ENCODE peak calls at places on chromosome 10, in eight cellular contexts. Y, I, J, M, A, R, L and G are unnamed samples.

GRCh38 chr10:110456046-110456445 is 41.7 kb upstream of the DUSP5 start:
- DNase-seq in Y (peak; percentile 12), I (no peak), J (no peak), M (no peak), A (no peak), R (no peak), L (no peak), G (no peak)

GRCh38 chr10:31341552-31341951 is 22.5 kb downstream of the ZEB1 start:
- DNase-seq in Y (no peak), I (no peak), J (no peak), M (no peak), A (no peak), R (no peak), L (no peak), G (no peak)

GRCh38 chr10:98088186-98088971 is 46.1 kb upstream of the R3HCC1L start:
- DNase-seq in Y (no peak), I (no peak), J (no peak), M (peak; percentile 31), A (no peak), R (peak; percentile 27), L (no peak), G (no peak)

GRCh38 chr10:103171278-103171677 is 21.8 kb downstream of the NT5C2 start:
- DNase-seq in Y (peak; percentile 63), I (no peak), J (no peak), M (no peak), A (no peak), R (no peak), L (no peak), G (no peak)

GRCh38 chr10:24428410-24428782 is 219.5 kb downstream of the KIAA1217 start:
- DNase-seq in Y (peak; percentile 86), I (no peak), J (peak; percentile 61), M (no peak), A (no peak), R (no peak), L (no peak), G (no peak)

GRCh38 chr10:971613-972012 is 16.6 kb upstream of the GTPBP4 start:
- DNase-seq in Y (no peak), I (no peak), J (no peak), M (no peak), A (no peak), R (no peak), L (no peak), G (no peak)

GRCh38 chr10:102579206-102579790 is 65.0 kb upstream of the TRIM8 start:
- DNase-seq in Y (no peak), I (no peak), J (no peak), M (no peak), A (no peak), R (no peak), L (no peak), G (peak; percentile 42)

GRCh38 chr10:91707236-91707635 is 74.4 kb upstream of the PPP1R3C start:
- DNase-seq in Y (no peak), I (no peak), J (peak; percentile 22), M (no peak), A (no peak), R (no peak), L (no peak), G (no peak)

GRCh38 chr10:31769564-31769963 is 159.1 kb downstream of the ARHGAP12 start:
- DNase-seq in Y (peak; percentile 74), I (no peak), J (no peak), M (no peak), A (no peak), R (no peak), L (no peak), G (no peak)

GRCh38 chr10:52778511-52779392 is 6.2 kb upstream of the MBL2 start:
- DNase-seq in Y (no peak), I (peak; percentile 17), J (peak; percentile 65), M (no peak), A (peak; percentile 7), R (no peak), L (no peak), G (no peak)

GRCh38 chr10:78630944-78631838 is 437.6 kb upstream of the ZMIZ1 start:
- DNase-seq in Y (no peak), I (no peak), J (no peak), M (no peak), A (no peak), R (peak; percentile 44), L (no peak), G (no peak)

GRCh38 chr10:3046941-3047621 is 20.3 kb upstream of the PFKP start:
- DNase-seq in Y (no peak), I (no peak), J (no peak), M (no peak), A (no peak), R (no peak), L (no peak), G (no peak)

GRCh38 chr10:103576862-103577261 is 83.4 kb downstream of the NEURL1 start:
- DNase-seq in Y (no peak), I (no peak), J (no peak), M (no peak), A (no peak), R (no peak), L (no peak), G (no peak)

GRCh38 chr10:86179961-86180360 is 186.6 kb downstream of the GRID1 start:
- DNase-seq in Y (no peak), I (no peak), J (no peak), M (no peak), A (no peak), R (no peak), L (no peak), G (no peak)

GRCh38 chr10:46526682-46527038 is 29.8 kb downstream of the GPRIN2 start:
- DNase-seq in Y (peak; percentile 59), I (no peak), J (no peak), M (no peak), A (no peak), R (peak; percentile 14), L (peak; percentile 83), G (no peak)

GRCh38 chr10:29946953-29947700 is 112.3 kb downstream of the JCAD start:
- DNase-seq in Y (peak; percentile 88), I (no peak), J (peak; percentile 34), M (no peak), A (peak; percentile 42), R (peak; percentile 22), L (no peak), G (no peak)

GRCh38 chr10:60032723-60033122 is 126.4 kb upstream of the CCDC6 start:
- DNase-seq in Y (peak; percentile 59), I (peak; percentile 7), J (peak; percentile 51), M (no peak), A (peak; percentile 11), R (no peak), L (peak; percentile 35), G (no peak)

GRCh38 chr10:48683893-48684292 is 780 bp upstream of the WDFY4 start:
- DNase-seq in Y (no peak), I (no peak), J (no peak), M (no peak), A (no peak), R (no peak), L (no peak), G (no peak)

GRCh38 chr10:48683424-48683823 is 1.2 kb upstream of the WDFY4 start:
- DNase-seq in Y (no peak), I (no peak), J (no peak), M (no peak), A (no peak), R (no peak), L (no peak), G (no peak)

GRCh38 chr10:48684463-48684791 is 246 bp upstream of the WDFY4 start:
- DNase-seq in Y (no peak), I (no peak), J (no peak), M (no peak), A (no peak), R (no peak), L (no peak), G (no peak)

GRCh38 chr10:48685731-48686130 is 1.1 kb downstream of the WDFY4 start:
- DNase-seq in Y (no peak), I (no peak), J (no peak), M (no peak), A (no peak), R (no peak), L (no peak), G (no peak)

DNA sequence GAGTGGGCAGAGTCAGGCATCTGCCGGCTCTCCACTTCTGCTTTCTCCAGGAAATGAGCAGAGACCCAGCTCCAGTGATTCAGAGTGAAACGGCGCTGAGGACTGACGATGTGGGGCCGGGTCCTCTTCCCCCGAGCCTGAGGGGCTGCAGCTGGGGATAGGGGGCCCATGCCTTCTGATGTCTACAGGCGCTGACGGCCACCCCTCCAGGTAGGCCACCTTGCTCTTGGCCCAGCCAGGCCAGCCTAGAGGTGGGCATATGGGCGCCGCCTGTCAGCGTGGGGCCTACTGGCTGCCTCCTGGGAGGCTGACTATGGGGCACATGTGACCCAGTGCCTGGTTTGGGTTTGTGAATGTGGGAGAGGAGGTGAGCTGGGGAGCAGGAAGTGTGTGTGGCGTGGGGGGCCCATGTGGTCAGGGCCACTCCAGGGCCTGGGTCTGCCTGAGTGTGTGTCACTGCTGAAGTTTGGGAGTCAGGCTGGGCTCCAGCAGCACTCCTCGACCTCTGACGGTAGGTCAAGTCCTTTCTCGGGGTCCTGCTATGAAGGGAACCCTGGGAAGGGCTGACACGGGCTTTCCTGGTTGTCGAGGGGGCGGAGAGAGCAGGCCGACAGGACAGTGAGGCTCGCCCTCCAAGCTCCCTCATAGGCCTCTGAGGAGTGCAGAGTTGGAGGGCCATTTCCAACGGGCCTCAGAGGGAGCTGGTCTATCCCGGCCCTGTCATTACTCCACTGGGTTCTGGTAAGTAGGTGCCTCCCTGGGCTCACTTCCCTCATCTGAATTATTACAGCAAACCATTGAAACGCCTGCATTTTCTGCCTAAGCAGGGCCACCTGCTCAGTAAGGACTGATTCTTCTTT is at the start of gene WDFY4:
- DNase-seq in Y (no peak), I (no peak), J (no peak), M (no peak), A (no peak), R (no peak), L (no peak), G (no peak)
- H3K4me3 ChIP-seq in Y (no peak within 1 kb of the TSS), I (no peak within 1 kb of the TSS), J (no peak within 1 kb of the TSS), M (peak within 1 kb of the TSS; percentile 7), A (no peak within 1 kb of the TSS), R (peak within 1 kb of the TSS; percentile 23), L (no peak within 1 kb of the TSS), G (no peak within 1 kb of the TSS)

DNA sequence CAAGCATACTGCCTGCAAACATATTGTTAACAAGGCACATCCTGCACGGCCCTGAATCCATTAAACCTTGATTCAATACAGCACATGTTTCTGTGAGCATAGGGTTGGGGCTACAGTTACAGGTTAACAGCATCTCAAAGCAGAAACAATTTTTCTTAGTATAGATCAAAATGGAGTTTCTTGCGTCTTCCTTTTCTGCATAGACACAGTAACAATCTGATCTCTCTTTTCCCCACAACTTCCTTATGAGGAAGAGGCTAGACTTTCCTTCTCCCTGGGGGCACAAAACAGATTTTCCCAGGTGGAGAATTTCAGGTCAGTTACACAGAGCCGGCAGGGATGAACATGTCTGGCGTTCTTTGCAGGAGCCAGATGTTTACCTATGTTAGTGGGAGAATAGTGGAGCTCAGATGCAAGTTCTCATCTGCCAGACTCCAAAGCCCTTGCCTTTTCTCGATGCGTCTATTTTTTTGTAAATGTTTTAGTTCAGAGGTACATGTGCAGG is 37.5 kb upstream of the PFKFB3 start:
- DNase-seq in Y (no peak), I (no peak), J (no peak), M (no peak), A (no peak), R (no peak), L (no peak), G (no peak)
- H3K4me3 ChIP-seq in Y (no peak overlapping the region), I (no peak overlapping the region), J (no peak overlapping the region), M (no peak overlapping the region), A (peak overlapping the region; percentile 63), R (peak overlapping the region; percentile 85), L (no peak overlapping the region), G (no peak overlapping the region)

GRCh38 chr10:74153123-74153522 is 2.1 kb downstream of the ADK start:
- DNase-seq in Y (peak; percentile 64), I (peak; percentile 45), J (peak; percentile 69), M (no peak), A (no peak), R (no peak), L (peak; percentile 61), G (no peak)
- H3K4me3 ChIP-seq in Y (peak overlapping the region; percentile 90), I (peak overlapping the region; percentile 67), J (no peak overlapping the region), M (no peak overlapping the region), A (peak overlapping the region; percentile 89), R (peak overlapping the region; percentile 80), L (no peak overlapping the region), G (no peak overlapping the region)

GRCh38 chr10:100008142-100008522 is 1.6 kb downstream of the DNMBP start:
- DNase-seq in Y (peak; percentile 35), I (no peak), J (no peak), M (no peak), A (no peak), R (no peak), L (no peak), G (no peak)
- H3K4me3 ChIP-seq in Y (peak overlapping the region; percentile 88), I (peak overlapping the region; percentile 75), J (no peak overlapping the region), M (peak overlapping the region; percentile 50), A (peak overlapping the region; percentile 95), R (peak overlapping the region; percentile 92), L (peak overlapping the region; percentile 81), G (peak overlapping the region; percentile 48)